ENCODE peak calls at places on chromosomes 11 and 22, in seven cellular contexts. W is NCI-H774; L is HS-5; Y is adipocyte; Q is NCI-H2081; D is NCI-H69; S is stimulated activated CD4-positive, alpha-beta T cell treated with anti-CD3 and anti-CD28 coated beads, Interleukin-12 subunit alpha, Interleukin-12 subunit beta, amount 100 ng/mL, for 4 hours. A is an unnamed sample.

GRCh38 chr11:130553306-130553705 is 104.9 kb downstream of the ADAMTS15 start:
- DNase-seq in D (no peak), S (no peak), Y (peak; percentile 34), L (no peak), Q (no peak), W (no peak), A (no peak)

GRCh38 chr11:105144887-105145286 is 5.3 kb upstream of the CARD18 start:
- DNase-seq in W (no peak), S (no peak), Q (no peak), Y (peak; percentile 81), D (no peak), L (peak; percentile 56), A (no peak)

GRCh38 chr11:72301486-72301885 is 57.5 kb upstream of the PHOX2A start:
- DNase-seq in W (no peak), S (no peak), Y (no peak), Q (no peak), D (no peak), L (no peak), A (no peak)

GRCh38 chr11:30889116-30889765 is 303.1 kb upstream of the MPPED2 start:
- DNase-seq in Y (no peak), W (no peak), S (no peak), D (peak; percentile 35), Q (no peak), L (no peak), A (no peak)

GRCh38 chr11:70423523-70424505 is 25.5 kb downstream of the CTTN start:
- DNase-seq in D (no peak), L (peak; percentile 26), Q (no peak), S (no peak), W (no peak), Y (no peak), A (no peak)

GRCh38 chr22:37231406-37232139 is 12.5 kb downstream of the RAC2 start:
- DNase-seq in Y (no peak), W (no peak), Q (no peak), D (no peak), S (peak; percentile 53), L (no peak), A (no peak)

GRCh38 chr11:45713573-45713972 is 48.2 kb upstream of the CHST1 start:
- DNase-seq in L (no peak), W (no peak), D (no peak), Q (no peak), S (no peak), Y (no peak), A (no peak)

GRCh38 chr11:110565344-110565684 is 135.6 kb downstream of the FDX1 start:
- DNase-seq in L (no peak), W (no peak), D (peak; percentile 10), Q (no peak), S (no peak), Y (peak; percentile 51), A (no peak)